ENCODE peak calls at places on chromosomes 1 and 21, in ten cellular contexts. T is kidney epithelial cell; R is nucleus accumbens; F is SK-N-DZ; W is left ventricle myocardium inferior; Y is bronchial epithelial cell; P is fibroblast of lung; U is foreskin keratinocyte; M is CD4-positive, alpha-beta T cell; J is cardiac muscle cell. X is an unnamed sample.
A peak's percentile ranks its signal among the peaks of the same experiment; 100 is the strongest.

GRCh38 chr1:86541859-86542258 is 5.0 kb upstream of the CLCA4 start:
- DNase-seq in T (no peak), R (no peak), F (peak; percentile 59), W (no peak), Y (no peak), P (no peak), U (no peak), M (no peak), J (no peak), X (no peak)

GRCh38 chr21:45087022-45087823 is 12.8 kb downstream of the ADARB1 start:
- DNase-seq in T (no peak), R (no peak), F (no peak), W (no peak), Y (no peak), P (no peak), U (no peak), M (no peak), J (peak; percentile 23), X (no peak)

GRCh38 chr1:160837558-160838205 is 25.0 kb downstream of the CD244 start:
- DNase-seq in T (peak; percentile 25), R (no peak), F (no peak), W (peak; percentile 23), Y (peak; percentile 29), P (peak; percentile 15), U (no peak), M (peak; percentile 74), J (peak; percentile 45), X (no peak)

GRCh38 chr1:27646676-27647075 is 11.7 kb upstream of the FGR start:
- DNase-seq in T (no peak), R (no peak), F (no peak), W (no peak), Y (no peak), P (no peak), U (peak; percentile 66), M (no peak), J (no peak), X (no peak)

GRCh38 chr21:36419996-36420395 is 34.8 kb downstream of the CHAF1B start:
- DNase-seq in T (peak; percentile 61), R (peak; percentile 22), F (peak; percentile 73), W (peak; percentile 82), Y (peak; percentile 80), P (peak; percentile 88), U (peak; percentile 67), M (peak; percentile 30), J (peak; percentile 94), X (no peak)

GRCh38 chr1:89823679-89824292 is 3.0 kb downstream of the LRRC8D start:
- DNase-seq in T (no peak), R (no peak), F (no peak), W (no peak), Y (no peak), P (no peak), U (no peak), M (no peak), J (peak; percentile 52), X (no peak)

GRCh38 chr1:113140588-113141446 is 67.8 kb downstream of the LRIG2 start:
- DNase-seq in T (no peak), R (peak; percentile 41), F (peak; percentile 73), W (peak; percentile 40), Y (peak; percentile 47), P (peak; percentile 56), U (peak; percentile 40), M (peak; percentile 46), J (peak; percentile 78), X (no peak)

GRCh38 chr21:37915516-37915915 is 741 bp downstream of the KCNJ6 start:
- DNase-seq in T (no peak), R (no peak), F (peak; percentile 11), W (no peak), Y (no peak), P (no peak), U (no peak), M (no peak), J (no peak), X (no peak)

GRCh38 chr21:29190920-29191319 is 60.5 kb downstream of the MAP3K7CL start:
- DNase-seq in T (no peak), R (no peak), F (no peak), W (no peak), Y (no peak), P (no peak), U (no peak), M (no peak), J (peak; percentile 73), X (no peak)

GRCh38 chr1:22855668-22856606 is 116.7 kb downstream of the LACTBL1 start:
- DNase-seq in T (no peak), R (no peak), F (no peak), W (no peak), Y (no peak), P (no peak), U (no peak), M (no peak), J (no peak), X (no peak)

GRCh38 chr1:33281554-33282303 is 25.4 kb downstream of the ZNF362 start:
- DNase-seq in T (no peak), R (no peak), F (no peak), W (no peak), Y (no peak), P (no peak), U (no peak), M (no peak), J (no peak), X (no peak)